ENCODE peak calls at places on chromosomes 1 and 21, in seven cellular contexts. One of them, this sample, is unnamed.

GRCh38 chr1:34858901-34859441 is 578 bp downstream of the SMIM12 start:
- DNase-seq in substantia nigra: no peak
- DNase-seq in stimulated activated CD8-positive, alpha-beta memory T cell treated with anti-CD3 and anti-CD28 coated beads, Interleukin-7, amount 100 ng/mL, for 4 hours: peak
- DNase-seq in fibroblast of pulmonary artery: peak
- DNase-seq in GM19239: no peak
- DNase-seq in M059J: peak
- DNase-seq in Right ventricle myocardium superior: no peak
- DNase-seq in this sample: peak

GRCh38 chr1:27570823-27571222 is 33.1 kb downstream of the AHDC1 start:
- DNase-seq in M059J: no peak
- DNase-seq in substantia nigra: no peak
- DNase-seq in fibroblast of pulmonary artery: no peak
- DNase-seq in stimulated activated CD8-positive, alpha-beta memory T cell treated with anti-CD3 and anti-CD28 coated beads, Interleukin-7, amount 100 ng/mL, for 4 hours: no peak
- DNase-seq in GM19239: no peak
- DNase-seq in Right ventricle myocardium superior: peak
- DNase-seq in this sample: no peak

GRCh38 chr21:22211943-22212342 is 1213.7 kb downstream of the NCAM2 start:
- DNase-seq in substantia nigra: no peak
- DNase-seq in M059J: no peak
- DNase-seq in GM19239: no peak
- DNase-seq in Right ventricle myocardium superior: no peak
- DNase-seq in fibroblast of pulmonary artery: no peak
- DNase-seq in stimulated activated CD8-positive, alpha-beta memory T cell treated with anti-CD3 and anti-CD28 coated beads, Interleukin-7, amount 100 ng/mL, for 4 hours: no peak
- DNase-seq in this sample: no peak

GRCh38 chr1:25468037-25468436 is 37.3 kb downstream of the MACO1 start:
- DNase-seq in stimulated activated CD8-positive, alpha-beta memory T cell treated with anti-CD3 and anti-CD28 coated beads, Interleukin-7, amount 100 ng/mL, for 4 hours: no peak
- DNase-seq in M059J: no peak
- DNase-seq in GM19239: no peak
- DNase-seq in substantia nigra: no peak
- DNase-seq in Right ventricle myocardium superior: no peak
- DNase-seq in fibroblast of pulmonary artery: peak
- DNase-seq in this sample: peak

GRCh38 chr1:207885129-207886032 is 25.5 kb downstream of the CD34 start:
- DNase-seq in substantia nigra: peak
- DNase-seq in M059J: peak
- DNase-seq in GM19239: peak
- DNase-seq in fibroblast of pulmonary artery: peak
- DNase-seq in stimulated activated CD8-positive, alpha-beta memory T cell treated with anti-CD3 and anti-CD28 coated beads, Interleukin-7, amount 100 ng/mL, for 4 hours: no peak
- DNase-seq in Right ventricle myocardium superior: peak
- DNase-seq in this sample: peak

GRCh38 chr1:212488436-212489283 is 55.9 kb downstream of the NENF start:
- DNase-seq in substantia nigra: peak
- DNase-seq in GM19239: no peak
- DNase-seq in M059J: peak
- DNase-seq in stimulated activated CD8-positive, alpha-beta memory T cell treated with anti-CD3 and anti-CD28 coated beads, Interleukin-7, amount 100 ng/mL, for 4 hours: no peak
- DNase-seq in Right ventricle myocardium superior: no peak
- DNase-seq in fibroblast of pulmonary artery: peak
- DNase-seq in this sample: peak

GRCh38 chr1:30814292-30814691 is 56.7 kb upstream of the LAPTM5 start:
- DNase-seq in GM19239: no peak
- DNase-seq in stimulated activated CD8-positive, alpha-beta memory T cell treated with anti-CD3 and anti-CD28 coated beads, Interleukin-7, amount 100 ng/mL, for 4 hours: no peak
- DNase-seq in Right ventricle myocardium superior: no peak
- DNase-seq in substantia nigra: no peak
- DNase-seq in M059J: no peak
- DNase-seq in fibroblast of pulmonary artery: no peak
- DNase-seq in this sample: no peak

GRCh38 chr1:38608202-38608864 is 251.2 kb downstream of the RRAGC start:
- DNase-seq in stimulated activated CD8-positive, alpha-beta memory T cell treated with anti-CD3 and anti-CD28 coated beads, Interleukin-7, amount 100 ng/mL, for 4 hours: no peak
- DNase-seq in fibroblast of pulmonary artery: peak
- DNase-seq in Right ventricle myocardium superior: no peak
- DNase-seq in GM19239: peak
- DNase-seq in M059J: peak
- DNase-seq in substantia nigra: peak
- DNase-seq in this sample: peak

GRCh38 chr1:157585984-157586383 is 11.9 kb downstream of the FCRL4 start:
- DNase-seq in M059J: no peak
- DNase-seq in Right ventricle myocardium superior: no peak
- DNase-seq in fibroblast of pulmonary artery: no peak
- DNase-seq in stimulated activated CD8-positive, alpha-beta memory T cell treated with anti-CD3 and anti-CD28 coated beads, Interleukin-7, amount 100 ng/mL, for 4 hours: no peak
- DNase-seq in substantia nigra: no peak
- DNase-seq in GM19239: no peak
- DNase-seq in this sample: no peak

GRCh38 chr1:35047188-35047858 is 15.6 kb upstream of the ZMYM6 start:
- DNase-seq in M059J: peak
- DNase-seq in GM19239: no peak
- DNase-seq in fibroblast of pulmonary artery: peak
- DNase-seq in substantia nigra: no peak
- DNase-seq in Right ventricle myocardium superior: no peak
- DNase-seq in stimulated activated CD8-positive, alpha-beta memory T cell treated with anti-CD3 and anti-CD28 coated beads, Interleukin-7, amount 100 ng/mL, for 4 hours: no peak
- DNase-seq in this sample: peak

GRCh38 chr1:7929637-7930036 is 11.0 kb downstream of the TNFRSF9 start:
- DNase-seq in fibroblast of pulmonary artery: no peak
- DNase-seq in M059J: peak
- DNase-seq in Right ventricle myocardium superior: no peak
- DNase-seq in substantia nigra: no peak
- DNase-seq in stimulated activated CD8-positive, alpha-beta memory T cell treated with anti-CD3 and anti-CD28 coated beads, Interleukin-7, amount 100 ng/mL, for 4 hours: no peak
- DNase-seq in GM19239: no peak
- DNase-seq in this sample: no peak

GRCh38 chr21:38306407-38306806 is 49.6 kb downstream of the KCNJ15 start:
- DNase-seq in fibroblast of pulmonary artery: peak
- DNase-seq in M059J: peak
- DNase-seq in Right ventricle myocardium superior: no peak
- DNase-seq in GM19239: no peak
- DNase-seq in substantia nigra: no peak
- DNase-seq in stimulated activated CD8-positive, alpha-beta memory T cell treated with anti-CD3 and anti-CD28 coated beads, Interleukin-7, amount 100 ng/mL, for 4 hours: no peak
- DNase-seq in this sample: peak

GRCh38 chr1:20233866-20234265 is 47.5 kb upstream of the PLA2G2C start:
- DNase-seq in Right ventricle myocardium superior: no peak
- DNase-seq in M059J: no peak
- DNase-seq in stimulated activated CD8-positive, alpha-beta memory T cell treated with anti-CD3 and anti-CD28 coated beads, Interleukin-7, amount 100 ng/mL, for 4 hours: no peak
- DNase-seq in substantia nigra: no peak
- DNase-seq in GM19239: no peak
- DNase-seq in fibroblast of pulmonary artery: no peak
- DNase-seq in this sample: no peak

GRCh38 chr1:207364622-207365021 is 43.1 kb downstream of the CD55 start:
- DNase-seq in substantia nigra: no peak
- DNase-seq in fibroblast of pulmonary artery: no peak
- DNase-seq in M059J: no peak
- DNase-seq in Right ventricle myocardium superior: no peak
- DNase-seq in stimulated activated CD8-positive, alpha-beta memory T cell treated with anti-CD3 and anti-CD28 coated beads, Interleukin-7, amount 100 ng/mL, for 4 hours: no peak
- DNase-seq in GM19239: no peak
- DNase-seq in this sample: no peak

GRCh38 chr1:20446796-20447195 is 39.2 kb downstream of the CAMK2N1 start:
- DNase-seq in fibroblast of pulmonary artery: peak
- DNase-seq in M059J: peak
- DNase-seq in substantia nigra: no peak
- DNase-seq in Right ventricle myocardium superior: no peak
- DNase-seq in stimulated activated CD8-positive, alpha-beta memory T cell treated with anti-CD3 and anti-CD28 coated beads, Interleukin-7, amount 100 ng/mL, for 4 hours: no peak
- DNase-seq in GM19239: no peak
- DNase-seq in this sample: peak

GRCh38 chr1:112540395-112540794 is 31.6 kb downstream of the WNT2B start:
- DNase-seq in Right ventricle myocardium superior: no peak
- DNase-seq in fibroblast of pulmonary artery: peak
- DNase-seq in GM19239: no peak
- DNase-seq in stimulated activated CD8-positive, alpha-beta memory T cell treated with anti-CD3 and anti-CD28 coated beads, Interleukin-7, amount 100 ng/mL, for 4 hours: no peak
- DNase-seq in M059J: peak
- DNase-seq in substantia nigra: no peak
- DNase-seq in this sample: peak

GRCh38 chr1:43947061-43947889 is 525 bp downstream of the IPO13 start:
- DNase-seq in Right ventricle myocardium superior: peak
- DNase-seq in GM19239: no peak
- DNase-seq in fibroblast of pulmonary artery: no peak
- DNase-seq in substantia nigra: no peak
- DNase-seq in M059J: no peak
- DNase-seq in stimulated activated CD8-positive, alpha-beta memory T cell treated with anti-CD3 and anti-CD28 coated beads, Interleukin-7, amount 100 ng/mL, for 4 hours: no peak
- DNase-seq in this sample: no peak

GRCh38 chr1:33670567-33670966 is 193.3 kb upstream of the HMGB4 start:
- DNase-seq in substantia nigra: no peak
- DNase-seq in stimulated activated CD8-positive, alpha-beta memory T cell treated with anti-CD3 and anti-CD28 coated beads, Interleukin-7, amount 100 ng/mL, for 4 hours: no peak
- DNase-seq in M059J: no peak
- DNase-seq in GM19239: no peak
- DNase-seq in fibroblast of pulmonary artery: no peak
- DNase-seq in Right ventricle myocardium superior: no peak
- DNase-seq in this sample: no peak

GRCh38 chr1:174789399-174789798 is 210.3 kb upstream of the CACYBP start:
- DNase-seq in fibroblast of pulmonary artery: peak
- DNase-seq in substantia nigra: no peak
- DNase-seq in GM19239: no peak
- DNase-seq in Right ventricle myocardium superior: no peak
- DNase-seq in M059J: peak
- DNase-seq in stimulated activated CD8-positive, alpha-beta memory T cell treated with anti-CD3 and anti-CD28 coated beads, Interleukin-7, amount 100 ng/mL, for 4 hours: no peak
- DNase-seq in this sample: peak

GRCh38 chr1:48127735-48128685 is 94.5 kb upstream of the SLC5A9 start:
- DNase-seq in stimulated activated CD8-positive, alpha-beta memory T cell treated with anti-CD3 and anti-CD28 coated beads, Interleukin-7, amount 100 ng/mL, for 4 hours: no peak
- DNase-seq in substantia nigra: no peak
- DNase-seq in GM19239: no peak
- DNase-seq in M059J: no peak
- DNase-seq in fibroblast of pulmonary artery: no peak
- DNase-seq in Right ventricle myocardium superior: no peak
- DNase-seq in this sample: peak

GRCh38 chr1:78831731-78832360 is 174.7 kb downstream of the ADGRL4 start:
- DNase-seq in stimulated activated CD8-positive, alpha-beta memory T cell treated with anti-CD3 and anti-CD28 coated beads, Interleukin-7, amount 100 ng/mL, for 4 hours: no peak
- DNase-seq in Right ventricle myocardium superior: no peak
- DNase-seq in fibroblast of pulmonary artery: peak
- DNase-seq in substantia nigra: no peak
- DNase-seq in M059J: peak
- DNase-seq in GM19239: no peak
- DNase-seq in this sample: peak

GRCh38 chr1:172278478-172278877 is 142.0 kb upstream of the C1orf105 start:
- DNase-seq in fibroblast of pulmonary artery: peak
- DNase-seq in GM19239: no peak
- DNase-seq in substantia nigra: no peak
- DNase-seq in stimulated activated CD8-positive, alpha-beta memory T cell treated with anti-CD3 and anti-CD28 coated beads, Interleukin-7, amount 100 ng/mL, for 4 hours: no peak
- DNase-seq in Right ventricle myocardium superior: no peak
- DNase-seq in M059J: peak
- DNase-seq in this sample: peak

GRCh38 chr1:229249854-229250644 is 20.9 kb upstream of the RAB4A start:
- DNase-seq in substantia nigra: no peak
- DNase-seq in fibroblast of pulmonary artery: no peak
- DNase-seq in Right ventricle myocardium superior: no peak
- DNase-seq in M059J: no peak
- DNase-seq in GM19239: no peak
- DNase-seq in stimulated activated CD8-positive, alpha-beta memory T cell treated with anti-CD3 and anti-CD28 coated beads, Interleukin-7, amount 100 ng/mL, for 4 hours: no peak
- DNase-seq in this sample: no peak

GRCh38 chr1:84086616-84087015 is 57.5 kb upstream of the PRKACB start:
- DNase-seq in substantia nigra: no peak
- DNase-seq in fibroblast of pulmonary artery: no peak
- DNase-seq in GM19239: no peak
- DNase-seq in Right ventricle myocardium superior: no peak
- DNase-seq in stimulated activated CD8-positive, alpha-beta memory T cell treated with anti-CD3 and anti-CD28 coated beads, Interleukin-7, amount 100 ng/mL, for 4 hours: no peak
- DNase-seq in M059J: no peak
- DNase-seq in this sample: no peak

GRCh38 chr1:156766288-156767100 is 841 bp upstream of the PRCC start:
- DNase-seq in substantia nigra: no peak
- DNase-seq in GM19239: no peak
- DNase-seq in fibroblast of pulmonary artery: no peak
- DNase-seq in M059J: no peak
- DNase-seq in Right ventricle myocardium superior: peak
- DNase-seq in stimulated activated CD8-positive, alpha-beta memory T cell treated with anti-CD3 and anti-CD28 coated beads, Interleukin-7, amount 100 ng/mL, for 4 hours: no peak
- DNase-seq in this sample: no peak

GRCh38 chr1:38142606-38143005 is 96.0 kb upstream of the POU3F1 start:
- DNase-seq in fibroblast of pulmonary artery: no peak
- DNase-seq in M059J: no peak
- DNase-seq in Right ventricle myocardium superior: no peak
- DNase-seq in stimulated activated CD8-positive, alpha-beta memory T cell treated with anti-CD3 and anti-CD28 coated beads, Interleukin-7, amount 100 ng/mL, for 4 hours: no peak
- DNase-seq in GM19239: no peak
- DNase-seq in substantia nigra: no peak
- DNase-seq in this sample: no peak

GRCh38 chr1:179875606-179876288 is 1.9 kb downstream of the TOR1AIP2 start:
- DNase-seq in Right ventricle myocardium superior: no peak
- DNase-seq in fibroblast of pulmonary artery: no peak
- DNase-seq in GM19239: no peak
- DNase-seq in stimulated activated CD8-positive, alpha-beta memory T cell treated with anti-CD3 and anti-CD28 coated beads, Interleukin-7, amount 100 ng/mL, for 4 hours: no peak
- DNase-seq in M059J: no peak
- DNase-seq in substantia nigra: no peak
- DNase-seq in this sample: no peak

GRCh38 chr21:33229776-33230517 is at the start of gene IFNAR2:
- DNase-seq in stimulated activated CD8-positive, alpha-beta memory T cell treated with anti-CD3 and anti-CD28 coated beads, Interleukin-7, amount 100 ng/mL, for 4 hours: no peak
- DNase-seq in substantia nigra: peak
- DNase-seq in GM19239: peak
- DNase-seq in M059J: peak
- DNase-seq in Right ventricle myocardium superior: peak
- DNase-seq in fibroblast of pulmonary artery: peak
- DNase-seq in this sample: peak

GRCh38 chr1:95207223-95207935 is 26.6 kb upstream of the RWDD3 start:
- DNase-seq in GM19239: no peak
- DNase-seq in M059J: no peak
- DNase-seq in substantia nigra: no peak
- DNase-seq in Right ventricle myocardium superior: no peak
- DNase-seq in fibroblast of pulmonary artery: no peak
- DNase-seq in stimulated activated CD8-positive, alpha-beta memory T cell treated with anti-CD3 and anti-CD28 coated beads, Interleukin-7, amount 100 ng/mL, for 4 hours: no peak
- DNase-seq in this sample: no peak

GRCh38 chr1:21385022-21385421 is 54.9 kb upstream of the NBPF3 start:
- DNase-seq in stimulated activated CD8-positive, alpha-beta memory T cell treated with anti-CD3 and anti-CD28 coated beads, Interleukin-7, amount 100 ng/mL, for 4 hours: no peak
- DNase-seq in GM19239: no peak
- DNase-seq in fibroblast of pulmonary artery: no peak
- DNase-seq in M059J: no peak
- DNase-seq in substantia nigra: no peak
- DNase-seq in Right ventricle myocardium superior: no peak
- DNase-seq in this sample: no peak

GRCh38 chr21:42242611-42243010 is 23.7 kb downstream of the ABCG1 start:
- DNase-seq in fibroblast of pulmonary artery: no peak
- DNase-seq in stimulated activated CD8-positive, alpha-beta memory T cell treated with anti-CD3 and anti-CD28 coated beads, Interleukin-7, amount 100 ng/mL, for 4 hours: no peak
- DNase-seq in substantia nigra: no peak
- DNase-seq in GM19239: no peak
- DNase-seq in Right ventricle myocardium superior: no peak
- DNase-seq in M059J: no peak
- DNase-seq in this sample: no peak

GRCh38 chr1:52792002-52792401 is 50.6 kb upstream of the ZYG11A start:
- DNase-seq in M059J: peak
- DNase-seq in GM19239: no peak
- DNase-seq in Right ventricle myocardium superior: no peak
- DNase-seq in substantia nigra: no peak
- DNase-seq in stimulated activated CD8-positive, alpha-beta memory T cell treated with anti-CD3 and anti-CD28 coated beads, Interleukin-7, amount 100 ng/mL, for 4 hours: no peak
- DNase-seq in fibroblast of pulmonary artery: peak
- DNase-seq in this sample: peak

GRCh38 chr1:202221911-202222909 is 28.6 kb downstream of the LGR6 start:
- DNase-seq in fibroblast of pulmonary artery: no peak
- DNase-seq in M059J: peak
- DNase-seq in Right ventricle myocardium superior: peak
- DNase-seq in GM19239: no peak
- DNase-seq in substantia nigra: no peak
- DNase-seq in stimulated activated CD8-positive, alpha-beta memory T cell treated with anti-CD3 and anti-CD28 coated beads, Interleukin-7, amount 100 ng/mL, for 4 hours: no peak
- DNase-seq in this sample: no peak

GRCh38 chr1:154843913-154844681 is 26.0 kb downstream of the KCNN3 start:
- DNase-seq in M059J: no peak
- DNase-seq in GM19239: no peak
- DNase-seq in stimulated activated CD8-positive, alpha-beta memory T cell treated with anti-CD3 and anti-CD28 coated beads, Interleukin-7, amount 100 ng/mL, for 4 hours: no peak
- DNase-seq in substantia nigra: no peak
- DNase-seq in Right ventricle myocardium superior: no peak
- DNase-seq in fibroblast of pulmonary artery: no peak
- DNase-seq in this sample: no peak

This sample was measured in amniotic epithelial cell.